ENCODE peak calls at places on chromosomes 16 and 17, in four cellular contexts. U, F, Z and Y are unnamed samples.

GRCh38 chr16:58907297-58907696 is 173.2 kb upstream of the GOT2 start:
- DNase-seq in U (no peak), F (no peak), Z (no peak), Y (no peak)

GRCh38 chr16:9630119-9630518 is 538.7 kb downstream of the HAPSTR1 start:
- DNase-seq in U (no peak), F (peak), Z (no peak), Y (no peak)

GRCh38 chr16:25395528-25395927 is 137.9 kb upstream of the ZKSCAN2 start:
- DNase-seq in U (no peak), F (no peak), Z (no peak), Y (no peak)

GRCh38 chr17:82648761-82649474 is 674 bp upstream of the WDR45B start:
- DNase-seq in U (peak), F (peak), Z (no peak), Y (no peak)

GRCh38 chr17:48125829-48126612 is 18.5 kb downstream of the SNX11 start:
- DNase-seq in U (no peak), F (no peak), Z (no peak), Y (no peak)

GRCh38 chr17:16987830-16988601 is 16.1 kb upstream of the TNFRSF13B start:
- DNase-seq in U (no peak), F (peak), Z (no peak), Y (no peak)

GRCh38 chr17:72139213-72139612 is 18.4 kb downstream of the SOX9 start:
- DNase-seq in U (no peak), F (no peak), Z (no peak), Y (no peak)

GRCh38 chr17:75563063-75563758 is 24.4 kb upstream of the MYO15B start:
- DNase-seq in U (no peak), F (no peak), Z (no peak), Y (no peak)

GRCh38 chr16:85302018-85302847 is 190.0 kb upstream of the CIBAR2 start:
- DNase-seq in U (no peak), F (peak), Z (no peak), Y (no peak)

GRCh38 chr17:21573961-21574610 is 118.2 kb upstream of the KCNJ18 start:
- DNase-seq in U (no peak), F (peak), Z (no peak), Y (no peak)

GRCh38 chr16:69311533-69312388 is 611 bp downstream of the VPS4A start:
- DNase-seq in U (no peak), F (peak), Z (no peak), Y (no peak)

GRCh38 chr16:3023415-3023668 is 400 bp downstream of the HCFC1R1 start:
- DNase-seq in U (no peak), F (peak), Z (no peak), Y (peak)

GRCh38 chr16:68235105-68235881 is 634 bp downstream of the ESRP2 start:
- DNase-seq in U (no peak), F (peak), Z (no peak), Y (no peak)

GRCh38 chr17:59361386-59361785 is 29.9 kb downstream of the YPEL2 start:
- DNase-seq in U (no peak), F (no peak), Z (no peak), Y (no peak)

GRCh38 chr17:5100832-5101231 is 10.8 kb downstream of the ZNF232 start:
- DNase-seq in U (no peak), F (no peak), Z (no peak), Y (no peak)

GRCh38 chr16:30982548-30983288 is 2.3 kb upstream of the HSD3B7 start:
- DNase-seq in U (no peak), F (no peak), Z (no peak), Y (no peak)

GRCh38 chr17:76689859-76690258 is 20.9 kb downstream of the MXRA7 start:
- DNase-seq in U (no peak), F (no peak), Z (no peak), Y (no peak)

GRCh38 chr17:41439375-41439774 is 1.4 kb downstream of the KRT38 start:
- DNase-seq in U (no peak), F (no peak), Z (no peak), Y (no peak)

GRCh38 chr16:83245061-83245460 is 562.7 kb upstream of the HSBP1 start:
- DNase-seq in U (no peak), F (no peak), Z (no peak), Y (no peak)

GRCh38 chr17:13544292-13544691 is 57.4 kb downstream of the HS3ST3A1 start:
- DNase-seq in U (no peak), F (peak), Z (no peak), Y (peak)

GRCh38 chr16:24820522-24820921 is 25.2 kb upstream of the SLC5A11 start:
- DNase-seq in U (no peak), F (no peak), Z (no peak), Y (no peak)